ENCODE peak calls at places on chromosomes 6 and 20, in ten cellular contexts. V is cardiac fibroblast; R is neuronal stem cell; F is CD8-positive, alpha-beta T cell; M is dorsolateral prefrontal cortex; N is body of pancreas; S is fibroblast of mammary gland; U is ovary; Z is left lung; I is foreskin fibroblast. X is an unnamed sample.

GRCh38 chr6:56311086-56311485 is 63.7 kb upstream of the COL21A1 start:
- DNase-seq in S (no peak), M (no peak), Z (no peak), F (no peak), I (no peak), N (no peak), R (no peak), V (peak), U (no peak), X (no peak)

GRCh38 chr6:49052901-49053300 is 410.2 kb downstream of the MMUT start:
- DNase-seq in M (no peak), U (no peak), R (no peak), I (no peak), N (no peak), V (peak), Z (no peak), F (no peak), S (peak), X (no peak)

GRCh38 chr6:160092602-160093001 is 29.0 kb upstream of the SLC22A1 start:
- DNase-seq in N (no peak), U (no peak), M (no peak), R (no peak), I (no peak), S (no peak), V (no peak), Z (no peak), F (no peak), X (no peak)

GRCh38 chr20:59632426-59633113 is 28.2 kb downstream of the PHACTR3 start:
- DNase-seq in S (no peak), I (no peak), V (no peak), N (no peak), U (no peak), R (no peak), Z (no peak), M (no peak), F (no peak), X (no peak)

GRCh38 chr6:112683106-112683505 is 336.0 kb downstream of the RFPL4B start:
- DNase-seq in U (no peak), R (no peak), N (no peak), Z (no peak), V (no peak), I (no peak), F (no peak), M (no peak), S (peak), X (no peak)

GRCh38 chr6:25417206-25417605 is 138.0 kb downstream of the CARMIL1 start:
- DNase-seq in N (no peak), S (no peak), U (no peak), I (no peak), R (no peak), F (no peak), M (no peak), Z (no peak), V (no peak), X (no peak)

GRCh38 chr6:46949662-46950280 is 28.0 kb upstream of the ADGRF5 start:
- DNase-seq in Z (peak), M (no peak), U (no peak), I (no peak), N (peak), V (peak), S (peak), R (no peak), F (no peak), X (no peak)

GRCh38 chr6:170329321-170329720 is 22.8 kb downstream of the FAM120B start:
- DNase-seq in M (no peak), N (no peak), F (no peak), U (no peak), V (no peak), R (no peak), S (no peak), Z (no peak), I (no peak), X (no peak)

GRCh38 chr20:21622097-21622496 is 83.4 kb upstream of the PAX1 start:
- DNase-seq in N (no peak), V (no peak), M (no peak), F (no peak), U (no peak), Z (no peak), I (no peak), S (no peak), R (no peak), X (no peak)

GRCh38 chr20:56392282-56393132 is at the start of gene CSTF1:
- DNase-seq in I (peak), M (peak), S (peak), V (peak), N (peak), R (peak), Z (peak), F (peak), U (peak), X (peak)

GRCh38 chr6:166005846-166006592 is 161.6 kb downstream of the TBXT start:
- DNase-seq in M (no peak), I (no peak), U (peak), N (peak), Z (no peak), R (no peak), V (peak), F (no peak), S (peak), X (peak)

GRCh38 chr6:168366473-168366872 is 46.9 kb upstream of the DACT2 start:
- DNase-seq in U (no peak), S (no peak), N (no peak), Z (no peak), M (no peak), F (no peak), I (no peak), R (no peak), V (no peak), X (no peak)

GRCh38 chr20:10502098-10502526 is 67.0 kb downstream of the SLX4IP start:
- DNase-seq in Z (no peak), F (no peak), M (no peak), I (no peak), S (no peak), R (no peak), U (no peak), N (no peak), V (no peak), X (no peak)

GRCh38 chr6:141482773-141483172 is 650.0 kb upstream of the GJE1 start:
- DNase-seq in Z (no peak), I (no peak), V (no peak), N (no peak), M (no peak), R (no peak), U (no peak), F (no peak), S (peak), X (no peak)

GRCh38 chr6:43809417-43810305 is 39.6 kb downstream of the VEGFA start:
- DNase-seq in Z (no peak), V (peak), N (peak), M (no peak), F (no peak), S (peak), R (no peak), I (peak), U (no peak), X (no peak)

GRCh38 chr6:79694623-79695311 is 63.6 kb downstream of the SH3BGRL2 start:
- DNase-seq in Z (no peak), M (no peak), N (no peak), R (no peak), F (no peak), S (peak), U (no peak), I (no peak), V (no peak), X (no peak)

GRCh38 chr6:21831531-21832291 is 238.2 kb downstream of the SOX4 start:
- DNase-seq in F (no peak), N (no peak), Z (no peak), M (no peak), S (peak), R (no peak), U (no peak), I (no peak), V (peak), X (no peak)

GRCh38 chr6:15427360-15428070 is 181.6 kb downstream of the JARID2 start:
- DNase-seq in M (no peak), V (no peak), N (peak), S (peak), U (no peak), I (no peak), R (no peak), Z (no peak), F (no peak), X (no peak)

GRCh38 chr20:59822291-59823029 is 111.0 kb downstream of the SYCP2 start:
- DNase-seq in Z (no peak), S (no peak), N (no peak), U (peak), M (no peak), F (no peak), R (no peak), V (no peak), I (no peak), X (no peak)

GRCh38 chr20:35610833-35611427 is 4.7 kb upstream of the SPAG4 start:
- DNase-seq in S (no peak), U (no peak), F (no peak), I (no peak), V (peak), N (no peak), Z (no peak), M (no peak), R (no peak), X (no peak)

GRCh38 chr6:167092672-167093339 is 30.1 kb upstream of the CCR6 start:
- DNase-seq in I (no peak), M (no peak), V (no peak), Z (no peak), N (no peak), S (no peak), U (no peak), R (no peak), F (no peak), X (no peak)
- H3K4me3 ChIP-seq in I (no peak), M (no peak), V (no peak), Z (no peak), N (no peak), S (no peak), U (no peak), R (no peak), F (no peak), X (no peak)

GRCh38 chr20:53623127-53623453 is 29.5 kb upstream of the ZNF217 start:
- DNase-seq in F (no peak), I (no peak), V (no peak), M (no peak), U (no peak), N (no peak), R (no peak), Z (no peak), S (no peak), X (no peak)
- H3K4me3 ChIP-seq in F (peak), I (peak), V (no peak), M (peak), U (no peak), N (no peak), R (peak), Z (peak), S (no peak), X (peak)

GRCh38 chr6:3454206-3455016 is 2.4 kb downstream of the SLC22A23 start:
- DNase-seq in R (no peak), F (no peak), V (no peak), U (no peak), S (no peak), Z (no peak), N (no peak), I (no peak), M (no peak), X (no peak)
- H3K4me3 ChIP-seq in R (peak), F (peak), V (peak), U (no peak), S (peak), Z (peak), N (no peak), I (no peak), M (peak), X (no peak)

GRCh38 chr20:38435555-38435939 is 419 bp upstream of the SNHG17 start:
- DNase-seq in Z (no peak), R (no peak), M (no peak), N (no peak), V (peak), S (peak), I (no peak), F (no peak), U (no peak), X (peak)
- H3K4me3 ChIP-seq in Z (peak), R (peak), M (peak), N (no peak), V (no peak), S (peak), I (no peak), F (no peak), U (no peak), X (no peak)

GRCh38 chr6:128479048-128479666 is 41.2 kb downstream of the PTPRK start:
- DNase-seq in R (no peak), F (no peak), U (no peak), Z (no peak), M (no peak), N (no peak), I (no peak), V (no peak), S (no peak), X (no peak)
- H3K4me3 ChIP-seq in R (no peak), F (peak), U (no peak), Z (no peak), M (no peak), N (no peak), I (no peak), V (no peak), S (no peak), X (no peak)

DNA sequence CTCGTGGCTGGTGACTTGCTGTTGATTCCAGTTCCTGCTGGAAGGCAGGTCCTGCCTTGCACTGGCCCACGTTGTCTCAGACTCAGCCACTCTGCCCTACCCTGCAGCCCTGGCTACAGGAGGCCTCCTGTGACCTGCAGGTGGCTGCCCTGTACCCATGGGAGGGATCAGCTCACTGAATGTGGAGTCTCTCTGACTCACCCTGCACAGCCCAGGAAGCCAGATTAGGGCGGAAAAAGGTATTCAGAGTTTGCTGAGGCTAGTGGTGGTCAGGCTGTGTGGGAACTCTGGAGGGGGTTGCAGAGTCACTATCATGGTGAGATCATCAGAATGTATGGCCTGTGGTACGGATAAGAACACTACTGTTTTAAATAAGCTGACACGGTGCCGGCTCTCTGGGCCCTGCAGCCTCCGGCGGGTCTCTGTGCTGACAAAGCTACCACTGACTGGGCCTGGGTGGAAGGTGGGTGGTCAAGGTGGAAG is 24.7 kb upstream of the PYGB start:
- DNase-seq in F (no peak), M (no peak), I (peak), V (peak), R (peak), Z (no peak), U (no peak), N (no peak), S (peak), X (peak)
- H3K4me3 ChIP-seq in F (no peak), M (no peak), I (no peak), V (no peak), R (no peak), Z (no peak), U (no peak), N (no peak), S (no peak), X (no peak)

DNA sequence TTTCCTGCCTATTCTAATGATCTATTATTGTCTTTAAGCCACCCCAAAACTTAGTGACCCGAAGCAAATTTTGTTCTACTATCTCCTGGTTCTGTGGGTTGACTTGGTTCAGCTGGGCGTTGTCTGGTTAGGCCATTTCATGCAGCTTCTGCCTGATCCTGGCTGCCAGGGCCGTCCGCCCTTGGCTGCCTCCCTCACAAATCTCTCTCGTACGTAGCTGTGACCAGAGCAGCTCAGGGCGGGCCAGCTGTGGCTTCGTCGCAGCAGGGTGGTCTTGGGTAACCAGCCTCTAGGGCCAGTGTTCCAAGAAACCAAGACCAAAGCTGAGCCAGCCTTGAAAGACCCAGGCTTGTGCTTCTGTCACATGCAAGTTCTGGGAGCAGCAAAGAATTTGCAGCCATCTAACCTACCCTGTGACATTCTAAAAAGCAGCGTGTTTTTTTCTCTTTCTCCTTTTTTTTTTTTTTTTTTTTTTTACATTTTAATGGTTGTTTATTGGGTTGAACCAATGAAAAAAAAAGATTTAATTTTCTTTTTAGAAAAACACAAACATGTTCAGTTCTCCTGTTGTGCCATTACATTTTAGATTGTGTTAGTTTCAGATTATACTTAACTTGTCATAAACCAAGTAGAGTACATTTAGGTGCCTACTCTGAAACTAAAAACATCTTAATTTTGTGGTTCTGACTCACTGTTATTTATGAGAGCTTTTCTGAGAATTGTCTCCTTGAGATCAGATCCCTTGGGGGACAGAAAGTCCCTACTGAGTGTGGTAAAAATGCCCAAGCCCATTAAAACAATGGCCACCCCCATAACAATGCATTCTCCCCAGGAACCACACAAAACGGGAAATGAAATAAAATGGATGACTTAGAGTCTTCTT is 83.9 kb downstream of the ZDHHC14 start:
- DNase-seq in R (no peak), M (no peak), U (no peak), I (no peak), S (no peak), N (no peak), F (no peak), Z (no peak), V (no peak), X (no peak)
- H3K4me3 ChIP-seq in R (no peak), M (no peak), U (no peak), I (no peak), S (no peak), N (no peak), F (no peak), Z (no peak), V (no peak), X (no peak)

GRCh38 chr6:138538390-138539031 is 39.2 kb upstream of the NHSL1 start:
- DNase-seq in U (no peak), I (no peak), N (no peak), F (no peak), S (peak), Z (no peak), M (no peak), V (peak), R (no peak), X (no peak)

GRCh38 chr6:138541793-138542481 is 42.6 kb upstream of the NHSL1 start:
- DNase-seq in V (peak), U (no peak), R (no peak), F (no peak), N (no peak), S (peak), M (no peak), I (no peak), Z (no peak), X (no peak)

GRCh38 chr6:138543648-138544047 is 44.4 kb upstream of the NHSL1 start:
- DNase-seq in N (no peak), Z (no peak), U (no peak), R (no peak), F (no peak), S (no peak), M (no peak), V (no peak), I (no peak), X (no peak)

GRCh38 chr6:138539882-138540281 is 40.6 kb upstream of the NHSL1 start:
- DNase-seq in V (no peak), Z (no peak), R (no peak), M (no peak), I (no peak), N (no peak), F (no peak), S (no peak), U (no peak), X (no peak)

GRCh38 chr6:138540468-138540867 is 41.2 kb upstream of the NHSL1 start:
- DNase-seq in M (no peak), V (peak), F (no peak), Z (no peak), S (peak), N (no peak), I (peak), R (no peak), U (no peak), X (peak)
- H3K4me3 ChIP-seq in M (no peak), V (no peak), F (no peak), Z (no peak), S (no peak), N (no peak), I (no peak), R (no peak), U (no peak), X (no peak)